ENCODE peak calls at places on chromosome 12, in four cellular contexts. J is epithelial cell of esophagus, P is left ventricle myocardium inferior, Y is breast epithelium. K is an unnamed sample.
A peak's percentile ranks its signal among the peaks of the same experiment; 100 is the strongest.

GRCh38 chr12:44616385-44616784 is 259.7 kb downstream of the NELL2 start:
- DNase-seq in J (no peak), P (no peak), Y (no peak), K (no peak)

GRCh38 chr12:92032965-92033364 is 112.7 kb downstream of the BTG1 start:
- DNase-seq in J (no peak), P (no peak), Y (no peak), K (no peak)

GRCh38 chr12:43937947-43938346 is 102.1 kb downstream of the TMEM117 start:
- DNase-seq in J (peak; percentile 29), P (no peak), Y (no peak), K (no peak)

GRCh38 chr12:113040722-113041168 is 15.8 kb upstream of the DTX1 start:
- DNase-seq in J (peak; percentile 97), P (peak; percentile 75), Y (no peak), K (no peak)

GRCh38 chr12:82510386-82510785 is 152.1 kb downstream of the METTL25 start:
- DNase-seq in J (no peak), P (no peak), Y (no peak), K (no peak)

GRCh38 chr12:93776581-93777018 is 99.4 kb downstream of the CRADD start:
- DNase-seq in J (no peak), P (no peak), Y (no peak), K (no peak)

GRCh38 chr12:106245767-106246166 is 2.1 kb downstream of the CKAP4 start:
- DNase-seq in J (peak; percentile 86), P (no peak), Y (peak; percentile 32), K (peak; percentile 66)

GRCh38 chr12:8154526-8154925 is 2.3 kb upstream of the ZNF705A start:
- DNase-seq in J (no peak), P (no peak), Y (no peak), K (no peak)

GRCh38 chr12:2429032-2429431 is 365.7 kb upstream of the FKBP4 start:
- DNase-seq in J (no peak), P (no peak), Y (no peak), K (no peak)

GRCh38 chr12:131250028-131250950 is 296.6 kb downstream of the ADGRD1 start:
- DNase-seq in J (no peak), P (no peak), Y (no peak), K (no peak)

GRCh38 chr12:24054411-24054810 is 104.9 kb upstream of the SOX5 start:
- DNase-seq in J (no peak), P (no peak), Y (no peak), K (no peak)

GRCh38 chr12:92828565-92828964 is 100.5 kb downstream of the EEA1 start:
- DNase-seq in J (no peak), P (no peak), Y (no peak), K (no peak)

GRCh38 chr12:66269757-66270383 is 32.4 kb upstream of the HELB start:
- DNase-seq in J (peak; percentile 53), P (no peak), Y (no peak), K (no peak)

GRCh38 chr12:59322473-59322872 is 273.4 kb upstream of the SLC16A7 start:
- DNase-seq in J (no peak), P (no peak), Y (no peak), K (peak; percentile 33)

GRCh38 chr12:31491819-31492598 is 98.9 kb downstream of the DENND5B start:
- DNase-seq in J (peak; percentile 88), P (no peak), Y (peak; percentile 39), K (no peak)

GRCh38 chr12:109483346-109483745 is 5.9 kb downstream of the UBE3B start:
- DNase-seq in J (no peak), P (no peak), Y (no peak), K (no peak)

GRCh38 chr12:50271724-50272247 is 11.5 kb downstream of the LIMA1 start:
- DNase-seq in J (no peak), P (no peak), Y (no peak), K (no peak)

GRCh38 chr12:105067511-105068031 is 16.7 kb downstream of the ALDH1L2 start:
- DNase-seq in J (no peak), P (no peak), Y (no peak), K (no peak)

GRCh38 chr12:15679146-15679545 is 110.0 kb downstream of the EPS8 start:
- DNase-seq in J (no peak), P (no peak), Y (no peak), K (no peak)

GRCh38 chr12:86729798-86730197 is 473.6 kb upstream of the MGAT4C start:
- DNase-seq in J (no peak), P (no peak), Y (no peak), K (no peak)

GRCh38 chr12:57224973-57225679 is 4.4 kb upstream of the SHMT2 start:
- DNase-seq in J (peak; percentile 40), P (peak; percentile 55), Y (no peak), K (peak; percentile 77)

GRCh38 chr12:62248873-62249272 is 11.3 kb upstream of the USP15 start:
- DNase-seq in J (peak; percentile 16), P (no peak), Y (no peak), K (no peak)

GRCh38 chr12:26369588-26369987 is 174.2 kb downstream of the SSPN start:
- DNase-seq in J (peak; percentile 90), P (no peak), Y (no peak), K (no peak)

GRCh38 chr12:127245437-127245836 is 1021.5 kb upstream of the TMEM132C start:
- DNase-seq in J (peak; percentile 29), P (no peak), Y (no peak), K (no peak)

GRCh38 chr12:51536159-51536558 is 54.9 kb upstream of the SCN8A start:
- DNase-seq in J (no peak), P (no peak), Y (no peak), K (no peak)

GRCh38 chr12:98644433-98644711 is 216 bp downstream of the IKBIP start:
- DNase-seq in J (peak; percentile 65), P (no peak), Y (peak; percentile 21), K (no peak)

GRCh38 chr12:18799561-18799960 is 61.6 kb downstream of the CAPZA3 start:
- DNase-seq in J (no peak), P (no peak), Y (no peak), K (no peak)

GRCh38 chr12:41795910-41796309 is 348.8 kb downstream of the GXYLT1 start:
- DNase-seq in J (no peak), P (no peak), Y (no peak), K (no peak)

GRCh38 chr12:96425973-96426372 is 25.7 kb upstream of the CDK17 start:
- DNase-seq in J (peak; percentile 78), P (no peak), Y (no peak), K (no peak)

DNA sequence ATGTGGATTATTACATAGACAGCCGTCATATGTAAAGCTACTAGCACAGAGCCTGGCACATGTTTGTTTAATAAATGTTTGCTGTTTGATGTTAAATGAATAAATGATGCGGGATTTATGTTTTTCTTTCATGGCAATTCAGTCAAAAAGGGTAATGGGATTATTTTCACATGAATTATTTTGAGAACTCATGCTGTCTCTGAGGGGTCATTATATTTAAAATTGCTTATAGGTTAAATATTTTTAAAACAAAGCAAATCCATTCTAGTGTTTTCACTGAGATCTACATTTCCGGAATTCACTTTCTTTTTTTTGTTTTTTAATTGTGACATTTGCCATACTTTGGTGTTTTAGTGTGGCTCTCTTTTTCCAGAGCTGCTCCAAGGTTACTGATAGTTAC is 5.3 kb downstream of the RAB21 start:
- DNase-seq in J (no peak), P (no peak), Y (no peak), K (no peak)
- H3K4me3 ChIP-seq in J (no peak overlapping the region), P (no peak overlapping the region), Y (no peak overlapping the region), K (no peak overlapping the region)

GRCh38 chr12:52903855-52904508 is 894 bp downstream of the KRT8 start:
- DNase-seq in J (no peak), P (peak; percentile 31), Y (peak; percentile 50), K (peak; percentile 86)
- H3K4me3 ChIP-seq in J (peak overlapping the region; percentile 72), P (peak overlapping the region; percentile 67), Y (peak overlapping the region; percentile 75), K (peak overlapping the region; percentile 72)

DNA sequence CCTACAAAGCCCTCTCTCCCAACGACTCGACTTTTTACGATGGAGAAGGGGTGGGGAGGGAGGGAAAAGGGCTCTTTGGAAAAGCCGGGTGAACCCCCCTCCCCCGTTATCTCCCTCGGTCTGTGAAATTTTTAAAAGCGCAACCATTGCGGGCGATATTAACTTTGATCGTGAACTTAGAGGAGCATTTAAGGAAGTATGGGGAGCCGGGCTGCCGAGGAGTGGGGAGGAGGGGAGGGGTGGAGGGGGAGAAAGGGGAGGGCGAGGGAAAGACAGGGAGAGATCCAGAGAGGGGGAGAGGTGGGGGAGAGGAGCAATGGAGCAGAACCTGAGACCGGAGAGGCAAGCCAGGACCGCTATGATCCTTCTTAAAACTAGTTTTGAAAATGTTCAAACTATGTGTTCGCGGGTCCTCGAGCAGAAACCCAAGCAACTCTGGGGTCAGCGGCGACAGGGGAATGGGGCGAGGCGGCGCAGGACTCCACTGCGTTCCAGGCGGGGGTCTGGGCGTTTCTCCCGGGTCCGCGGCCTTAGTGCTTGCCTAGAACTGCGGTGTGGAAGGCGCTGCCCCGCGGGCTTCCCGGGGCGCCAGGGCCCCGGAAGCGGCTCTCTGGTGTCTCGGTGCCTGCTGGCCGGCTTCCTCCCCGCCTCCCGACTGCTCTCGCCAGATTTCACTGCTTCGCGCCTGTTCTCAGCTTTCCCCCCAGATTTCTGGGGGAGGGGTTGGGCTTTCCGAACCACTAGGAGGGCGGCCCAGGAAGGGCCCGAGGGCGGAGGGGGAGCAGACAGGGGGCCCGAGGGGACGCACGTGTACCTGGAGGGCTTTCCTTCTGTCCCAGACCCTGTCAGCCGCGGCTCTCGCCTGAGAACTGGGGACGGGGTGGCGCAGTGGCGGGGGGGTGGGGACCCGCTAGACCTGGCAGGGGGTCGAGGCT is at the start of gene HOTAIR:
- DNase-seq in J (no peak), P (no peak), Y (no peak), K (peak; percentile 75)
- H3K4me3 ChIP-seq in J (no peak within 1 kb of the TSS), P (peak within 1 kb of the TSS; percentile 48), Y (peak within 1 kb of the TSS; percentile 65), K (peak within 1 kb of the TSS; percentile 24)

DNA sequence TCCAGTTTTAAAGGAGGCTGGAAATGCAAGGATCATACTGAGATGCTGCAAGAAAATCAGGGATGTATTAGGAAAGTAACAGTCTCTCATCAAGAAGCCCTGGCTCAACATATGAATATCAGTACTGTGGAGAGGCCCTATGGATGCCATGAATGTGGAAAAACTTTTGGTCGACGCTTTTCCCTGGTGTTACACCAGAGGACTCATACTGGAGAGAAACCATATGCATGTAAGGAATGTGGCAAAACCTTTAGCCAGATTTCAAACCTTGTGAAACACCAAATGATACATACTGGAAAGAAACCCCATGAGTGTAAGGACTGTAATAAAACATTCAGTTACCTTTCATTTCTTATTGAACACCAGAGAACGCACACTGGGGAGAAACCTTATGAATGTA is 24.5 kb downstream of the ZNF891 start:
- DNase-seq in J (no peak), P (no peak), Y (no peak), K (no peak)
- H3K4me3 ChIP-seq in J (no peak overlapping the region), P (no peak overlapping the region), Y (no peak overlapping the region), K (no peak overlapping the region)

K was measured in pancreas.